ENCODE peak calls at places on chromosomes 16 and 17, in seven cellular contexts. P is GM12891, M is HepG2, U is K562, O is GM12878, Z is GM12892, Q is H1. A is an unnamed sample.
A peak's percentile ranks its signal among the peaks of the same experiment; 100 is the strongest.

GRCh38 chr17:80029235-80029974 is 6.3 kb downstream of the TBC1D16 start:
- DNase-seq in P (no peak), Q (no peak), O (no peak), U (no peak), Z (no peak), M (no peak), A (no peak)

GRCh38 chr16:89843409-89844350 is 15.4 kb downstream of the SPIRE2 start:
- DNase-seq in P (no peak), Z (no peak), Q (no peak), U (no peak), O (no peak), M (no peak), A (no peak)

GRCh38 chr16:27925612-27926011 is 137.9 kb downstream of the GSG1L start:
- DNase-seq in Z (no peak), Q (no peak), U (no peak), P (no peak), M (no peak), O (no peak), A (peak; percentile 54)

GRCh38 chr16:47848481-47849109 is 307.2 kb downstream of the ABCC12 start:
- DNase-seq in Z (no peak), O (no peak), P (no peak), Q (peak; percentile 41), U (no peak), M (no peak), A (no peak)

GRCh38 chr17:2386400-2387085 is 14.3 kb downstream of the MNT start:
- DNase-seq in M (no peak), P (no peak), U (no peak), Q (no peak), O (no peak), Z (no peak), A (peak; percentile 10)

GRCh38 chr17:29569245-29569950 is 897 bp downstream of the TP53I13 start:
- DNase-seq in M (no peak), P (no peak), Q (no peak), O (no peak), Z (no peak), U (no peak), A (peak; percentile 43)

GRCh38 chr16:51154271-51155171 is 3.5 kb upstream of the SALL1 start:
- DNase-seq in U (no peak), M (no peak), Z (no peak), Q (no peak), P (no peak), O (no peak), A (peak; percentile 33)

GRCh38 chr17:51435171-51435552 is 174.8 kb downstream of the UTP18 start:
- DNase-seq in Z (no peak), U (no peak), O (no peak), M (no peak), Q (no peak), P (no peak), A (no peak)

GRCh38 chr17:6079155-6079554 is 9.0 kb downstream of the WSCD1 start:
- DNase-seq in P (no peak), Z (no peak), Q (no peak), U (no peak), O (no peak), M (no peak), A (no peak)

GRCh38 chr17:72496461-72496860 is 375.6 kb downstream of the SOX9 start:
- DNase-seq in Q (no peak), P (no peak), M (no peak), Z (no peak), U (no peak), O (no peak), A (no peak)

GRCh38 chr17:44307387-44308186 is 814 bp upstream of the RUNDC3A start:
- DNase-seq in Z (no peak), Q (no peak), M (no peak), O (no peak), U (no peak), P (no peak), A (peak; percentile 89)

GRCh38 chr17:79306688-79307323 is 232.2 kb downstream of the ENGASE start:
- DNase-seq in U (no peak), P (no peak), O (no peak), Q (no peak), M (no peak), Z (no peak), A (no peak)

GRCh38 chr16:88440686-88441405 is 12.2 kb upstream of the ZFPM1 start:
- DNase-seq in Z (no peak), M (no peak), P (no peak), U (no peak), Q (no peak), O (no peak), A (no peak)

GRCh38 chr16:88455610-88456355 is 2.7 kb downstream of the ZFPM1 start:
- DNase-seq in Q (no peak), U (peak; percentile 64), P (peak; percentile 78), M (peak; percentile 57), Z (peak; percentile 88), O (peak; percentile 81), A (peak; percentile 63)

GRCh38 chr17:40075216-40076100 is 12.7 kb downstream of the THRA start:
- DNase-seq in M (peak; percentile 71), P (no peak), Q (peak; percentile 66), U (peak; percentile 71), O (no peak), Z (no peak), A (peak; percentile 83)

GRCh38 chr16:87326151-87326571 is 9.0 kb upstream of the C16orf95 start:
- DNase-seq in Z (no peak), O (no peak), Q (no peak), M (no peak), U (no peak), P (no peak), A (no peak)

GRCh38 chr17:7782237-7782636 is 51.8 kb upstream of the KDM6B start:
- DNase-seq in U (no peak), Q (no peak), Z (no peak), O (no peak), M (no peak), P (no peak), A (no peak)

GRCh38 chr17:7613769-7614421 is 802 bp downstream of the FXR2 start:
- DNase-seq in Q (no peak), P (no peak), U (no peak), Z (no peak), M (no peak), O (no peak), A (no peak)

GRCh38 chr17:38663125-38663751 is 11.5 kb downstream of the EPOP start:
- DNase-seq in P (peak; percentile 63), M (peak; percentile 90), Z (peak; percentile 65), Q (peak; percentile 83), O (no peak), U (peak; percentile 61), A (peak; percentile 88)

GRCh38 chr17:19470529-19471261 is 59.7 kb downstream of the RNF112 start:
- DNase-seq in Q (no peak), Z (no peak), M (no peak), U (no peak), P (no peak), O (no peak), A (no peak)

GRCh38 chr17:9308069-9308468 is 267.6 kb downstream of the STX8 start:
- DNase-seq in M (no peak), O (no peak), Q (no peak), P (no peak), Z (no peak), U (no peak), A (no peak)

GRCh38 chr17:79979201-79979840 is 56.4 kb downstream of the TBC1D16 start:
- DNase-seq in M (no peak), Z (no peak), O (no peak), U (no peak), Q (no peak), P (no peak), A (peak; percentile 15)

GRCh38 chr17:27264068-27264812 is 29.7 kb upstream of the WSB1 start:
- DNase-seq in O (no peak), M (peak; percentile 52), P (no peak), Z (no peak), U (no peak), Q (no peak), A (no peak)

GRCh38 chr17:79888811-79889634 is 49.8 kb upstream of the CBX4 start:
- DNase-seq in Z (no peak), M (peak; percentile 63), Q (no peak), O (no peak), U (no peak), P (no peak), A (peak; percentile 14)

GRCh38 chr17:28335959-28336871 is 654 bp downstream of the TNFAIP1 start:
- DNase-seq in U (peak; percentile 32), Q (no peak), Z (no peak), O (no peak), M (peak; percentile 82), P (no peak), A (peak; percentile 75)

GRCh38 chr17:36112572-36112971 is 8.9 kb downstream of the CCL4 start:
- DNase-seq in Z (no peak), U (no peak), Q (no peak), O (no peak), M (no peak), P (no peak), A (no peak)
- TF ChIP-seq TAF1 in Z (no peak), U (no peak), Q (no peak), O (no peak), M (no peak), P (no peak), A (no peak)

GRCh38 chr17:74515941-74516340 is 15.3 kb downstream of the CD300LB start:
- DNase-seq in Z (no peak), P (no peak), M (no peak), U (no peak), O (no peak), Q (no peak), A (no peak)
- TF ChIP-seq TAF1 in Z (no peak), P (no peak), M (no peak), U (no peak), O (no peak), Q (no peak), A (no peak)

DNA sequence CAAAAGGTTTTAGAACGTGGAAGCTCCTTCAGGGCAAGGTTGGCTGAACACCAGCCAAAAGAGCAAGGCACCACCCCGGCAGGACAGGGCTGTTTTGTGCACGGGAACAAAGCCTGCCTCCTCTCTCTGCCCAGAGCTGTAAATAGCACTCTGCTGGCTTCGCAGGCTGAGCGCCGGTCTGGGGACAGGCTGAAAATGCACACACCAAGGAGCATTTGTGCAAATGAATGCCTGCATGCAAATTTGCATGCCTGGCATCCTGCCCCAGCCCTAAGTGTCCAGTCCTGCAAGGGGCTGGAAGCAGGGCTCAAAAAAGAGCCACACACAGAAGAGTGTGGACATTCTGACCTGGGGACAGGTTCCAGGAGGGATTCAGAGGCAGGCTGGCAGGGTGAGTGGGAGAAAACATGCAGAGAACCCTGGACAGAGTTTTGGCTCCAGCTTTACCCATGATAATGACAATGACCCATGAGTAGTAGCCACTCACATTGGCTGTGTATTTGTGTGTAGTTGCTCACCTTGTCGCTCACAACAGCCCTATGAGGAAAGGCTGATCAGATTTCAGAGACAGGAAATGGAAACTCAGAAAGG is 11.7 kb downstream of the ABAT start:
- DNase-seq in Q (no peak), M (no peak), P (no peak), Z (no peak), U (no peak), O (no peak), A (peak; percentile 49)
- TF ChIP-seq TAF1 in Q (no peak), M (no peak), P (no peak), Z (no peak), U (no peak), O (no peak), A (no peak)

DNA sequence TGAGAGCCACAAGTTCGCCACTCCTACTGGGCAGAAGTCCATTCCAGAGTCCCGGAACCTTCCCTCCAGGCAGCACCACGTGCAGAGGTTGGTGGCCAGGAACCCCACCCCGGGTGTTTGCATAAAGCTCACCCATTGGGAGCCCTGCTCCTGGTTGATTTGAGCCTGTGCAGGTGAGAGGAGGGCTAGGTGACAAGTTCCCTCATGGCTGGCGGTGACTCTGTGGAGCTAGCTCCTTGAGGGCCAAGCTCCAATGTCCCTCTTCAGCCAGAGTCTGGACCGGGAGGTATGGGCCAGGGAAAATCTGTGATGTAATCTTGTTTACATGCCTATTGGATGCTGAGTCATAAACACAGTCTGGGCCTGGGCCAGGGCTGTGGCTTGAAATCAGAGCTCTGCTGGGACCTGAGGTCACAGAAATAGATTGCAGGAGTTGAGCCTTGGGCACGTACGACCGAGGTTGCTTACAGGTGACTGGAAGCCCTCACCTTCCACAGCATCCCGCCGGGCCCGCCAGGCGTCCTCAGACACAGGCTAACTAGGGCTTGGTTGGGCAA is 118.9 kb downstream of the AATF start:
- DNase-seq in P (no peak), M (peak; percentile 65), O (no peak), U (no peak), Q (no peak), Z (no peak), A (peak; percentile 44)
- TF ChIP-seq TAF1 in P (no peak), M (no peak), O (no peak), U (no peak), Q (no peak), Z (no peak), A (no peak)